ENCODE peak calls at places on chromosomes 16 and 17, in four cellular contexts. T is NCI-H1092, Q is NCI-H2081, B is activated T-cell treated with anti-CD3 and anti-CD28 coated beads for 24 hours. P is an unnamed sample.

GRCh38 chr17:80320496-80320895 is 59.8 kb downstream of the RNF213 start:
- DNase-seq in T (no peak), Q (no peak), B (no peak), P (no peak)

GRCh38 chr16:87924937-87925670 is 11.2 kb downstream of the CA5A start:
- DNase-seq in T (peak), Q (peak), B (no peak), P (peak)

GRCh38 chr17:39174907-39175694 is 9.1 kb upstream of the ARL5C start:
- DNase-seq in T (peak), Q (peak), B (peak), P (peak)

GRCh38 chr17:58759522-58759921 is 3.9 kb downstream of the PPM1E start:
- DNase-seq in T (no peak), Q (no peak), B (no peak), P (no peak)

GRCh38 chr16:58459344-58460218 is 40.4 kb upstream of the NDRG4 start:
- DNase-seq in T (no peak), Q (no peak), B (peak), P (no peak)

GRCh38 chr16:9090101-9090959 is 1.1 kb upstream of the HAPSTR1 start:
- DNase-seq in T (no peak), Q (no peak), B (peak), P (no peak)

GRCh38 chr17:17107891-17108680 is 65.8 kb downstream of the MPRIP start:
- DNase-seq in T (no peak), Q (no peak), B (no peak), P (no peak)

GRCh38 chr17:71180801-71181385 is 939.9 kb upstream of the SOX9 start:
- DNase-seq in T (peak), Q (peak), B (no peak), P (no peak)

GRCh38 chr16:12411521-12411920 is 392.2 kb downstream of the CPPED1 start:
- DNase-seq in T (no peak), Q (no peak), B (no peak), P (no peak)

GRCh38 chr16:30609002-30609927 is 924 bp downstream of the ZNF689 start:
- DNase-seq in T (peak), Q (peak), B (no peak), P (no peak)

GRCh38 chr17:81713556-81714411 is 1.7 kb downstream of the SLC25A10 start:
- DNase-seq in T (no peak), Q (peak), B (no peak), P (no peak)

GRCh38 chr17:4530799-4531730 is 24.1 kb downstream of the MYBBP1A start:
- DNase-seq in T (no peak), Q (no peak), B (no peak), P (no peak)

GRCh38 chr17:37342589-37342988 is 33.2 kb upstream of the C17orf78 start:
- DNase-seq in T (no peak), Q (no peak), B (no peak), P (no peak)

GRCh38 chr17:32755045-32755805 is 121.7 kb downstream of the MYO1D start:
- DNase-seq in T (peak), Q (peak), B (no peak), P (peak)

GRCh38 chr17:83110755-83111154 is 31.3 kb downstream of the METRNL start:
- DNase-seq in T (no peak), Q (no peak), B (no peak), P (no peak)

GRCh38 chr17:14815079-14815478 is 450.0 kb downstream of the PMP22 start:
- DNase-seq in T (no peak), Q (no peak), B (no peak), P (no peak)

GRCh38 chr16:72189865-72190371 is 18.0 kb upstream of the PMFBP1 start:
- DNase-seq in T (no peak), Q (no peak), B (no peak), P (no peak)

GRCh38 chr16:29697391-29697790 is 18.4 kb downstream of the QPRT start:
- DNase-seq in T (no peak), Q (no peak), B (no peak), P (no peak)

GRCh38 chr17:78383725-78384471 is 5.4 kb downstream of the PGS1 start:
- DNase-seq in T (no peak), Q (no peak), B (peak), P (no peak)

GRCh38 chr16:87295661-87296531 is 21.3 kb downstream of the C16orf95 start:
- DNase-seq in T (no peak), Q (no peak), B (no peak), P (no peak)

GRCh38 chr17:27535975-27536374 is 79.7 kb downstream of the KSR1 start:
- DNase-seq in T (no peak), Q (no peak), B (no peak), P (no peak)

GRCh38 chr17:8436169-8436932 is 667 bp downstream of the NDEL1 start:
- DNase-seq in T (peak), Q (peak), B (peak), P (peak)

P was measured in NCI-H526.